ENCODE peak calls at places on chromosomes 1 and 21, in eight cellular contexts. One of them, this sample, is unnamed.

GRCh38 chr21:31577280-31577679 is 82.2 kb upstream of the SOD1 start:
- DNase-seq in K562: no peak
- DNase-seq in HepG2: no peak
- DNase-seq in HCT116: no peak
- DNase-seq in endothelial cell of umbilical vein: no peak
- DNase-seq in GM23338: no peak
- DNase-seq in H1: no peak
- DNase-seq in GM12878: no peak
- DNase-seq in this sample: no peak

GRCh38 chr1:3996846-3997705 is 97.0 kb upstream of the C1orf174 start:
- DNase-seq in GM12878: no peak
- DNase-seq in H1: no peak
- DNase-seq in HCT116: no peak
- DNase-seq in HepG2: no peak
- DNase-seq in K562: no peak
- DNase-seq in endothelial cell of umbilical vein: no peak
- DNase-seq in GM23338: no peak
- DNase-seq in this sample: no peak

GRCh38 chr1:232793944-232794343 is 11.3 kb upstream of the MAP10 start:
- DNase-seq in GM12878: no peak
- DNase-seq in GM23338: no peak
- DNase-seq in HepG2: no peak
- DNase-seq in K562: no peak
- DNase-seq in endothelial cell of umbilical vein: peak
- DNase-seq in H1: no peak
- DNase-seq in HCT116: peak
- DNase-seq in this sample: peak

GRCh38 chr1:117570988-117571409 is 34.8 kb upstream of the TENT5C start:
- DNase-seq in GM12878: no peak
- DNase-seq in HepG2: no peak
- DNase-seq in HCT116: no peak
- DNase-seq in K562: no peak
- DNase-seq in GM23338: peak
- DNase-seq in endothelial cell of umbilical vein: no peak
- DNase-seq in H1: no peak
- DNase-seq in this sample: no peak

GRCh38 chr1:64934115-64934880 is 32.1 kb downstream of the JAK1 start:
- DNase-seq in endothelial cell of umbilical vein: peak
- DNase-seq in K562: peak
- DNase-seq in HCT116: no peak
- DNase-seq in H1: no peak
- DNase-seq in HepG2: peak
- DNase-seq in GM23338: no peak
- DNase-seq in GM12878: no peak
- DNase-seq in this sample: no peak

GRCh38 chr1:87432685-87433084 is 104.0 kb downstream of the LMO4 start:
- DNase-seq in K562: no peak
- DNase-seq in endothelial cell of umbilical vein: no peak
- DNase-seq in HepG2: no peak
- DNase-seq in GM12878: no peak
- DNase-seq in HCT116: no peak
- DNase-seq in H1: no peak
- DNase-seq in GM23338: no peak
- DNase-seq in this sample: no peak

GRCh38 chr1:165841582-165842362 is 14.4 kb downstream of the UCK2 start:
- DNase-seq in GM23338: no peak
- DNase-seq in HCT116: no peak
- DNase-seq in K562: no peak
- DNase-seq in HepG2: peak
- DNase-seq in GM12878: no peak
- DNase-seq in endothelial cell of umbilical vein: peak
- DNase-seq in H1: no peak
- DNase-seq in this sample: no peak

GRCh38 chr21:15422761-15423160 is 307.0 kb upstream of the USP25 start:
- DNase-seq in HepG2: no peak
- DNase-seq in H1: no peak
- DNase-seq in HCT116: no peak
- DNase-seq in endothelial cell of umbilical vein: no peak
- DNase-seq in GM12878: no peak
- DNase-seq in GM23338: no peak
- DNase-seq in K562: no peak
- DNase-seq in this sample: no peak

DNA sequence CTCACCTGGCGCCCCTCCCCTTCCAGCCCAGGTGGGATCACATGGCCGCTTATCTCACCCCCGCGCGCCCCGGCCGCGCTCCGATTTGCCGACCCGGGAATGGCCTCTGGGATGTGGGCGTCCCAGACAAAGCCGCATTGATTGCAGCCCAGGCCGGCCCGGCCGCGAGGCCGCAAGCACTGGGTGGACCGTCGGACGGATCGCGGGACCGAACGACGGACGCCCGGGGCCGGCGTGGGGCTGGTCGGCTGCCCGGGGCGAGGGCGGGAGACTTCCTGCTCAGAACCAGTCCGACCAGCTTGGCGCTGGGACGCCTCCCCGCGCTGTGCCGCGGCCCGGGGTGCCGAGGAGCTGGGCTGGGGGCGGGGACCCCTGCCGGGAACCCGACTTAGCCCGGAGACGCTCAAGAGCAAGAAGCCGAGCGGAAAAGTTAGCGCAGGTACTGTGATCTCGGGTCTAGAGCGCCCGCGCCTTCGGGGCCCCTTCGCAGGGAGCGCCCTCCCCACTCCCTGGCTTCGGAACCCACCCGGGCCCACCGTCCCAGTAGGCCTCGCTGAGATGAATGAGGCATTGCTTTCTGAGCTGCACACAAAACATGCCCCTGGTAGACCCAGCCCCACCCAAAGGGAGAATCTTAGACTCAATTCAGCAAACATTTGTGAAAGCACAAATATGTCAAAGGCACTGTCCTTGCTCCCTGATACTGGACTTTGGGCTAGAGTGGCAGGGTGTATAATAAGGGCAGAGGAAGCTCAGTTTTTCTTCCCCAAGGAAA is 415 bp upstream of the LAD1 start:
- DNase-seq in H1: peak
- DNase-seq in HCT116: peak
- DNase-seq in HepG2: peak
- DNase-seq in GM12878: no peak
- DNase-seq in K562: no peak
- DNase-seq in GM23338: peak
- DNase-seq in endothelial cell of umbilical vein: no peak
- DNase-seq in this sample: no peak
- TF ChIP-seq EZH2 in H1: peak
- TF ChIP-seq EZH2 in HCT116: no peak
- TF ChIP-seq EZH2 in HepG2: no peak
- TF ChIP-seq EZH2 in GM12878: no peak
- TF ChIP-seq EZH2 in K562: no peak
- TF ChIP-seq EZH2 in GM23338: no peak
- TF ChIP-seq EZH2 in endothelial cell of umbilical vein: peak
- TF ChIP-seq EZH2 in this sample: no peak

DNA sequence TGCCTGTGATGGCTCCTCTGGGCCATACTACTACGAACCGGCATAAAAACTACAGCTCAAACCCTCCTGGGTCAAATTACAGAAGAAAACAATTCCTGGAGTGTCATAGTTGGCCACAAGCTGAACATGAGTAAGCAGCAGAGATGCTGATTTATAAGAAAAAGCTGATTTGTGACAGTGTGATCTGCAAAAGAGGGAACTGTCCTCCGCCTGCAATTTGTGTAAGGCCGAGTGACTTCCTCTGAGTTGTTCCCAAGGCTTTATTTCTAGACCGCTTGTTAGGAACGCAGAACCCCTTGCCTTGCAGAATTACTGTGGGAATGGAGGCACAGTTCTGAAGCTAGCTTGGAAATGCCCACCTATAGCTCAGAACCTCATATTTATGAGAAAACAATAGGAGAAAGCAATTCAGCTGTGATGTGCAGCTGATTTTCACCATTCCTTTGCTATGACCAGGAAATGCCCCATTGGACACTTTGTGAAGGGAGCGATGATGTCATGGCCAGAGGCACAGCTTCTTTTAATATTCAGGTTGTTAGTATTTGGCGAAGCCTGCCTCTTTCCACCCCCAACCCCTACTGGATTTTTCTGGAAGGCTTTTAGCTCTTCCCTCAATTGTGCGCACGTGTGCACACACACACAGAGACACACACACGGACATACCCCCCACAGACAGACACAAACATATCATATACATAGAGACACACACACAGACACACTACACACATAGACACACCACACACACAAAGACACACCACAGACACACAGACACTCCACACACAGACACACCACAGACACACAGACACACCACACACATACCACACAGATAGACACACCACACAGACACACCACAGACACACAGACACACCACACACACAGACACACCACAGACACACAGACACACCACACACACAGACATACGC is 47.6 kb downstream of the IER5 start:
- DNase-seq in HCT116: no peak
- DNase-seq in H1: no peak
- DNase-seq in HepG2: no peak
- DNase-seq in GM23338: no peak
- DNase-seq in endothelial cell of umbilical vein: peak
- DNase-seq in K562: no peak
- DNase-seq in GM12878: no peak
- DNase-seq in this sample: no peak
- TF ChIP-seq POLR2AphosphoS5 in HCT116: no peak
- TF ChIP-seq POLR2AphosphoS5 in H1: no peak
- TF ChIP-seq POLR2AphosphoS5 in HepG2: no peak
- TF ChIP-seq POLR2AphosphoS5 in GM23338: no peak
- TF ChIP-seq POLR2AphosphoS5 in endothelial cell of umbilical vein: no peak
- TF ChIP-seq POLR2AphosphoS5 in K562: no peak
- TF ChIP-seq POLR2AphosphoS5 in GM12878: no peak
- TF ChIP-seq POLR2AphosphoS5 in this sample: no peak

DNA sequence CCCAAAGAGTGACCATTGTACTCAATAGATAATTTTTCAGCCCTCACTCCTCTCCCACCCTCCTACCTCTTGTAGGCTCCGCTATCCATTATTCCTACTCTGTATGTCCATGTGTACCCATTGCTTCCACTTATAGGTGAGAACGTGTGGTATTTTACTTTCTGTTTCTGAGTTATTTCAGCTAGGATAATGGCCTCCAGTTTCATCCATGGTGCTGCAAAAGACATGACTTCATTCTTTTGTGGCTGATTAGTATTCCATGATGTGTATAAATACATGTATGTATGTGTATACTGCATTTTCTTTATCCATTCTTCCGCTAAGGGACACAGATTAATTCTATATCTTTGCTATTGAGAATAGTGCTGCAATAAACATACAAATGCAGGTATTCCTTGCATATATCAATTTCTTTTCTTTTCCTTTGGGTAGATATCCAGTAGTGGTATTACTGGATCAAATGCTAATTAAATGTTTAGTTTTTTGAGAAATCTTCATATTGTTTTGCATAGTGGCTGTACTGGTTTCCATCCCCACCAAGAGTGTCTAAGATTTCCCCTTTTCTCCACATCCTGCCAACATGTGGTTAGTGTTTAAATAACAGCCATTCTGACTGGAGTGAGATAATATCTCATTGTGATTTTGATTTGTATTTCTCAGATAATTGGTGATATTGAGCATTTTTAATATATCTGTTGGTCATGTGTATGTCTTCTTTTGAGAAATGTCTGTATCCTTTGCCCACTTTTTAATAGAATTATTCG is 4.9 kb downstream of the LY9 start:
- DNase-seq in HCT116: no peak
- DNase-seq in GM23338: no peak
- DNase-seq in endothelial cell of umbilical vein: no peak
- DNase-seq in H1: no peak
- DNase-seq in GM12878: no peak
- DNase-seq in HepG2: no peak
- DNase-seq in K562: no peak
- DNase-seq in this sample: no peak
- H3K27ac ChIP-seq in HCT116: no peak
- H3K27ac ChIP-seq in GM23338: no peak
- H3K27ac ChIP-seq in endothelial cell of umbilical vein: no peak
- H3K27ac ChIP-seq in H1: no peak
- H3K27ac ChIP-seq in GM12878: no peak
- H3K27ac ChIP-seq in HepG2: no peak
- H3K27ac ChIP-seq in K562: no peak
- H3K27ac ChIP-seq in this sample: no peak

GRCh38 chr1:181557313-181557712 is 74.0 kb downstream of the CACNA1E start:
- DNase-seq in GM12878: no peak
- DNase-seq in H1: no peak
- DNase-seq in HepG2: no peak
- DNase-seq in K562: no peak
- DNase-seq in HCT116: no peak
- DNase-seq in GM23338: no peak
- DNase-seq in endothelial cell of umbilical vein: no peak
- DNase-seq in this sample: no peak
- TF ChIP-seq EZH2 in GM12878: no peak
- TF ChIP-seq EZH2 in H1: no peak
- TF ChIP-seq EZH2 in HepG2: no peak
- TF ChIP-seq EZH2 in K562: no peak
- TF ChIP-seq EZH2 in HCT116: no peak
- TF ChIP-seq EZH2 in GM23338: no peak
- TF ChIP-seq EZH2 in endothelial cell of umbilical vein: no peak
- TF ChIP-seq EZH2 in this sample: no peak

GRCh38 chr1:53622531-53622930 is 116.4 kb downstream of the GLIS1 start:
- DNase-seq in HepG2: no peak
- DNase-seq in H1: no peak
- DNase-seq in GM23338: peak
- DNase-seq in endothelial cell of umbilical vein: no peak
- DNase-seq in GM12878: no peak
- DNase-seq in K562: no peak
- DNase-seq in HCT116: no peak
- DNase-seq in this sample: no peak

GRCh38 chr1:53625766-53626520 is 113.0 kb downstream of the GLIS1 start:
- DNase-seq in endothelial cell of umbilical vein: no peak
- DNase-seq in H1: no peak
- DNase-seq in HepG2: no peak
- DNase-seq in K562: no peak
- DNase-seq in HCT116: no peak
- DNase-seq in GM12878: no peak
- DNase-seq in GM23338: no peak
- DNase-seq in this sample: no peak

GRCh38 chr1:53626576-53626975 is 112.4 kb downstream of the GLIS1 start:
- DNase-seq in H1: no peak
- DNase-seq in HepG2: no peak
- DNase-seq in K562: no peak
- DNase-seq in endothelial cell of umbilical vein: no peak
- DNase-seq in HCT116: no peak
- DNase-seq in GM23338: no peak
- DNase-seq in GM12878: no peak
- DNase-seq in this sample: no peak

GRCh38 chr1:53627031-53627430 is 111.9 kb downstream of the GLIS1 start:
- DNase-seq in GM12878: no peak
- DNase-seq in endothelial cell of umbilical vein: no peak
- DNase-seq in HepG2: no peak
- DNase-seq in HCT116: no peak
- DNase-seq in K562: no peak
- DNase-seq in H1: no peak
- DNase-seq in GM23338: no peak
- DNase-seq in this sample: no peak

GRCh38 chr1:53625049-53625448 is 113.9 kb downstream of the GLIS1 start:
- DNase-seq in GM23338: no peak
- DNase-seq in HCT116: no peak
- DNase-seq in K562: no peak
- DNase-seq in GM12878: no peak
- DNase-seq in HepG2: no peak
- DNase-seq in H1: no peak
- DNase-seq in endothelial cell of umbilical vein: no peak
- DNase-seq in this sample: no peak
- TF ChIP-seq POLR2AphosphoS5 in GM23338: no peak
- TF ChIP-seq POLR2AphosphoS5 in HCT116: no peak
- TF ChIP-seq POLR2AphosphoS5 in K562: no peak
- TF ChIP-seq POLR2AphosphoS5 in GM12878: no peak
- TF ChIP-seq POLR2AphosphoS5 in HepG2: no peak
- TF ChIP-seq POLR2AphosphoS5 in H1: no peak
- TF ChIP-seq POLR2AphosphoS5 in endothelial cell of umbilical vein: no peak
- TF ChIP-seq POLR2AphosphoS5 in this sample: no peak

This sample was measured in SK-N-MC.